ENCODE peak calls at places on chromosome 20, in seven cellular contexts. X is dorsolateral prefrontal cortex; E is CD8-positive, alpha-beta memory T cell; O is stomach; Q is adrenal gland; V is brain microvascular endothelial cell; R is hepatocyte. C is an unnamed sample.

GRCh38 chr20:36604952-36605308 is 649 bp upstream of the RAB5IF start:
- DNase-seq in X (peak), E (no peak), O (peak), Q (peak), V (no peak), R (no peak), C (no peak)

GRCh38 chr20:47051936-47052566 is 157.4 kb downstream of the EYA2 start:
- DNase-seq in X (no peak), E (no peak), O (no peak), Q (no peak), V (no peak), R (no peak), C (no peak)

GRCh38 chr20:46230811-46231282 is 77.5 kb downstream of the CDH22 start:
- DNase-seq in X (no peak), E (no peak), O (no peak), Q (no peak), V (peak), R (peak), C (no peak)

GRCh38 chr20:38272398-38272797 is 11.9 kb upstream of the KIAA1755 start:
- DNase-seq in X (no peak), E (no peak), O (no peak), Q (no peak), V (no peak), R (no peak), C (peak)

GRCh38 chr20:57409672-57410397 is 18.6 kb downstream of the RBM38 start:
- DNase-seq in X (no peak), E (peak), O (no peak), Q (no peak), V (no peak), R (no peak), C (no peak)

GRCh38 chr20:2101057-2101934 is at the start of gene STK35:
- DNase-seq in X (no peak), E (peak), O (no peak), Q (no peak), V (no peak), R (peak), C (peak)

GRCh38 chr20:45934046-45934586 is 367 bp upstream of the PCIF1 start:
- DNase-seq in X (peak), E (no peak), O (peak), Q (no peak), V (no peak), R (peak), C (peak)

GRCh38 chr20:53914861-53915458 is 155.4 kb downstream of the BCAS1 start:
- DNase-seq in X (no peak), E (no peak), O (no peak), Q (no peak), V (no peak), R (no peak), C (peak)

GRCh38 chr20:95215-95614 is 7.7 kb downstream of the DEFB125 start:
- DNase-seq in X (no peak), E (no peak), O (no peak), Q (no peak), V (no peak), R (no peak), C (no peak)

GRCh38 chr20:57476073-57476526 is 48.8 kb downstream of the CTCFL start:
- DNase-seq in X (peak), E (no peak), O (no peak), Q (no peak), V (no peak), R (no peak), C (no peak)

GRCh38 chr20:6492396-6493055 is 275.0 kb upstream of the BMP2 start:
- DNase-seq in X (no peak), E (no peak), O (no peak), Q (no peak), V (peak), R (peak), C (peak)

GRCh38 chr20:38172344-38172743 is 7.3 kb upstream of the TGM2 start:
- DNase-seq in X (no peak), E (no peak), O (no peak), Q (no peak), V (peak), R (no peak), C (peak)

GRCh38 chr20:57514273-57514751 is 10.6 kb downstream of the CTCFL start:
- DNase-seq in X (peak), E (peak), O (peak), Q (peak), V (peak), R (peak), C (peak)

GRCh38 chr20:48210111-48211029 is 425.1 kb upstream of the SULF2 start:
- DNase-seq in X (no peak), E (no peak), O (no peak), Q (no peak), V (no peak), R (no peak), C (no peak)

GRCh38 chr20:9500121-9500911 is 14.1 kb upstream of the LAMP5 start:
- DNase-seq in X (no peak), E (no peak), O (no peak), Q (no peak), V (no peak), R (peak), C (no peak)

GRCh38 chr20:41391587-41392001 is 25.0 kb upstream of the EMILIN3 start:
- DNase-seq in X (no peak), E (no peak), O (no peak), Q (no peak), V (no peak), R (no peak), C (no peak)

GRCh38 chr20:32964575-32964974 is 39.7 kb downstream of the SUN5 start:
- DNase-seq in X (no peak), E (no peak), O (no peak), Q (no peak), V (no peak), R (no peak), C (no peak)

GRCh38 chr20:41738584-41739193 is 120.5 kb upstream of the CHD6 start:
- DNase-seq in X (peak), E (no peak), O (peak), Q (peak), V (peak), R (peak), C (no peak)

GRCh38 chr20:62492711-62493110 is 16.9 kb upstream of the GATA5 start:
- DNase-seq in X (no peak), E (no peak), O (no peak), Q (no peak), V (no peak), R (no peak), C (no peak)

GRCh38 chr20:54680872-54681297 is 205.5 kb downstream of the DOK5 start:
- DNase-seq in X (no peak), E (no peak), O (no peak), Q (peak), V (peak), R (peak), C (peak)

GRCh38 chr20:5000263-5001173 is 792 bp downstream of the SLC23A2 start:
- DNase-seq in X (peak), E (peak), O (peak), Q (peak), V (no peak), R (peak), C (no peak)

GRCh38 chr20:59933849-59934585 is 580 bp upstream of the SYCP2 start:
- DNase-seq in X (peak), E (peak), O (peak), Q (peak), V (peak), R (peak), C (peak)

GRCh38 chr20:8932192-8933150 is 136.4 kb upstream of the PLCB4 start:
- DNase-seq in X (no peak), E (no peak), O (no peak), Q (no peak), V (peak), R (no peak), C (no peak)

GRCh38 chr20:42258568-42258967 is 640.4 kb upstream of the CHD6 start:
- DNase-seq in X (no peak), E (no peak), O (no peak), Q (no peak), V (no peak), R (no peak), C (no peak)

GRCh38 chr20:38805958-38806854 is 709 bp downstream of the PPP1R16B start:
- DNase-seq in X (no peak), E (peak), O (no peak), Q (no peak), V (no peak), R (no peak), C (no peak)

GRCh38 chr20:62732766-62733165 is 24.1 kb downstream of the NTSR1 start:
- DNase-seq in X (peak), E (no peak), O (no peak), Q (no peak), V (no peak), R (no peak), C (no peak)

GRCh38 chr20:35187584-35188190 is 15.8 kb downstream of the PROCR start:
- DNase-seq in X (no peak), E (no peak), O (no peak), Q (no peak), V (no peak), R (no peak), C (peak)

GRCh38 chr20:6654490-6655247 is 112.8 kb upstream of the BMP2 start:
- DNase-seq in X (no peak), E (no peak), O (no peak), Q (no peak), V (no peak), R (peak), C (no peak)

GRCh38 chr20:7031222-7031621 is 263.7 kb downstream of the BMP2 start:
- DNase-seq in X (no peak), E (no peak), O (no peak), Q (no peak), V (no peak), R (no peak), C (no peak)

GRCh38 chr20:36795691-36796090 is 22.1 kb upstream of the DSN1 start:
- DNase-seq in X (no peak), E (no peak), O (no peak), Q (no peak), V (no peak), R (no peak), C (no peak)

GRCh38 chr20:17403496-17403895 is 127.7 kb downstream of the BFSP1 start:
- DNase-seq in X (no peak), E (no peak), O (no peak), Q (no peak), V (no peak), R (peak), C (no peak)

GRCh38 chr20:38143238-38143645 is 21.8 kb downstream of the TGM2 start:
- DNase-seq in X (no peak), E (no peak), O (no peak), Q (no peak), V (no peak), R (peak), C (no peak)

GRCh38 chr20:58524814-58525213 is 9.6 kb upstream of the APCDD1L start:
- DNase-seq in X (no peak), E (no peak), O (no peak), Q (no peak), V (no peak), R (no peak), C (peak)

GRCh38 chr20:36861625-36861874 is 14.4 kb upstream of the TLDC2 start:
- DNase-seq in X (no peak), E (no peak), O (no peak), Q (no peak), V (no peak), R (no peak), C (no peak)

GRCh38 chr20:53077373-53078205 is 105.4 kb downstream of the TSHZ2 start:
- DNase-seq in X (no peak), E (no peak), O (peak), Q (peak), V (no peak), R (peak), C (no peak)

GRCh38 chr20:17654649-17655285 is 27.3 kb downstream of the RRBP1 start:
- DNase-seq in X (no peak), E (no peak), O (no peak), Q (no peak), V (peak), R (peak), C (peak)

GRCh38 chr20:42361402-42361801 is 743.2 kb upstream of the CHD6 start:
- DNase-seq in X (no peak), E (no peak), O (no peak), Q (no peak), V (no peak), R (no peak), C (no peak)

GRCh38 chr20:53891306-53891894 is 179.0 kb downstream of the BCAS1 start:
- DNase-seq in X (no peak), E (no peak), O (no peak), Q (no peak), V (no peak), R (no peak), C (no peak)

GRCh38 chr20:41524980-41525613 is 93.1 kb downstream of the CHD6 start:
- DNase-seq in X (peak), E (no peak), O (peak), Q (peak), V (peak), R (peak), C (no peak)

GRCh38 chr20:17747431-17747846 is 47.7 kb downstream of the BANF2 start:
- DNase-seq in X (no peak), E (no peak), O (peak), Q (peak), V (peak), R (peak), C (peak)

DNA sequence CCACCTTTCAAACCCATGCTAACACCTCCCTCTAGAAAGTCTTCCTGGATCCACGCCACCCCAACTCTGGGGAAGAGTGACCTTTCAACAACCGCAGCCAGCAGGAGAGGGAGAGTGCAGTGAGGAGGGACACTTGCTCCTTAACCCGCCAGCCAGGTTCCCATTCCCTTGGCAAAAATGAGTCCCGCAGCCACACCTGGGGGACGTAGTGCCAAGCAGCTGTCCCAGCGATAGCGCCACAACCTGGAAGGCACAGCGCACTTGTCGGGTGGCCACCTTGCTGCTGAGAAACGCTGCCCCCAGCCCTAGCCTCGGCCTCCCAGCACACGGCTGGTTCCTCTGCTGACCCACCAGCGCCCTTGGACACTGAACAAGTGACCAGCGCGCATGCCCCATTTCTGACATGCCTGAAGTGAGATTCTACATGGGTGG is 119.3 kb downstream of the JPH2 start:
- DNase-seq in X (no peak), E (no peak), O (peak), Q (no peak), V (no peak), R (no peak), C (peak)
- H3K4me3 ChIP-seq in X (no peak), E (no peak), O (no peak), Q (no peak), V (no peak), R (no peak), C (no peak)

DNA sequence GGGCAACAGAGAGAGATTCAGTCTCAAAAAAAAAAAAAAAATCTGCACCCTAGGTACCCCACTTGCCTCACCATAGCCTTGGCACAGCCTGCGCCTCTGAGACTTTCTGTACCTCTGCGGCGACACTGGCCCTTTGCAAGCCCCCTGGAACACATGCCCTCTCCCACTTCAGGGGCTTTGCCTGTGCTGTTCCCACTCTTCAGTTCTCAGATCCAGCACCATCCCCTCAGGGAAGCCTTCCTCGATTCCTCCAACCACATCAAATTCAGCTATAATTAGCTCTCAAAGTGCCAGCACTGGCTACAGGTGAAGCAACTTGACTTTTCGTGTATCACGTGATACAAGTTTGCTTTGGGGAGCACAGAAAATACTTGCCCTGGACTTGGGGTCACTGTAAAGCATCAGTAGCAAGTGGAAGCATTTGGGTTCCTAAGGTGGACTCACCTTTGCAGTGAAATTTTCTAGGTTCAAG is 2.1 kb upstream of the UBE2V1 start:
- DNase-seq in X (no peak), E (no peak), O (no peak), Q (no peak), V (no peak), R (no peak), C (no peak)
- H3K4me3 ChIP-seq in X (peak), E (peak), O (peak), Q (peak), V (peak), R (peak), C (peak)

GRCh38 chr20:52049001-52049731 is 142.4 kb downstream of the ZFP64 start:
- DNase-seq in X (no peak), E (no peak), O (no peak), Q (no peak), V (peak), R (peak), C (no peak)
- H3K4me3 ChIP-seq in X (no peak), E (no peak), O (no peak), Q (no peak), V (no peak), R (no peak), C (no peak)

DNA sequence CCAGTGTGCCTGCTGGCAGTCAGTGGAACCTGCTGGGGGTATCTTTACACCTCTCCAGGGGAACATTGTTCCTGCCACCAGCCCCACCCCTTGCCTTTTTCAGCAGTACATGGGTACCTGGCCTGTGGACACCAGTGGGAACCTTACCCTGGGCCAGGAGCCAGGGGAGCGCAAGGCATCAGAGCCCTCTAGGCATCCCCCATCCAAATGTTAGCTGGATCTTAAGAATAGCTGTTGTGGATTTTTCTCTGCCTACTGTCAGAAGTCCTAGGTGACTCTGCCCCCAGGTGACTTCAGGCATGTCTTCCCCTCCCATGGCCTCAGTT is 38.8 kb upstream of the ID1 start:
- DNase-seq in X (no peak), E (no peak), O (no peak), Q (no peak), V (no peak), R (no peak), C (no peak)
- H3K4me3 ChIP-seq in X (no peak), E (no peak), O (no peak), Q (no peak), V (no peak), R (no peak), C (no peak)

DNA sequence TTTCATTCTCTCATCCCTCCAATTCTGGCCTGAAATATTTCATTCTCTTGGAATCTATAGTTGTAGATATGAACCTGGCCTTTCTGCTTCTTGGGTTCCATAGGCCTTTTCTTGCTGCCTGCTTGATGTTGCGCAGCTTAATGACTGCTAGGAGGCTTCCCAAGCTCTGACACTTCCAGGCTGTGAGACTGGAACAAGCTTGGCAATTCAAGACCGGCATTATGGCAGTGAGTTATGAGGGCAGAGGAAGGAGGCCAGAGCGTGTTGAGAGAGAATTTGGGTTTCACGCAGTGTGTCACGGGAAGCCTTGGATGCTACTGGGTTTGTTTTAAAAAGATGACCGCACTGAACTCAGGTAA is 948 bp upstream of the DNAJC5 start:
- DNase-seq in X (no peak), E (no peak), O (no peak), Q (no peak), V (no peak), R (no peak), C (no peak)
- H3K4me3 ChIP-seq in X (peak), E (no peak), O (peak), Q (peak), V (peak), R (peak), C (no peak)

GRCh38 chr20:20366896-20367680 is 816 bp upstream of the INSM1 start:
- DNase-seq in X (no peak), E (no peak), O (no peak), Q (no peak), V (no peak), R (no peak), C (no peak)

GRCh38 chr20:20367681-20368413 is at the start of gene INSM1:
- DNase-seq in X (peak), E (no peak), O (no peak), Q (no peak), V (no peak), R (no peak), C (no peak)

GRCh38 chr20:20364747-20365558 is 3.0 kb upstream of the INSM1 start:
- DNase-seq in X (no peak), E (no peak), O (no peak), Q (no peak), V (no peak), R (no peak), C (no peak)

GRCh38 chr20:20365593-20365992 is 2.3 kb upstream of the INSM1 start:
- DNase-seq in X (no peak), E (no peak), O (no peak), Q (no peak), V (no peak), R (no peak), C (no peak)

DNA sequence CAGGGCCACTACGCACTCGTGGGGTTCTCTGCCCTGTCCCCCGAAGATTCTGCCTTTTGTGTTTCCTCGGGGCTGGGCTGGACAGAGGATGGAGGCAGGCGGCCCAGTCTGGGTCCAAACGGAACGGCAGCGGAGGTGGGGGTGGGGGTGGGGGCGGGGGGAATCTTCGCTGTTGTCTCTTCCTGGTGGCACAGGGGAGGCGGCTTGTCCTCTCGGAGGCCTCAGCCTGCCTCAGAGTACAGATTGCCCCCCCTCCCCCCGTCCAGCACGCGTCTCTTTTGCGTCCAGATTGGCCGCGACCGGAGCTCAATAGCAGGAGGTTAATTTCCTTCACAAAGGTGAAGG is 1.4 kb upstream of the INSM1 start:
- DNase-seq in X (no peak), E (no peak), O (no peak), Q (no peak), V (no peak), R (no peak), C (no peak)
- H3K4me3 ChIP-seq in X (peak), E (no peak), O (no peak), Q (no peak), V (no peak), R (no peak), C (no peak)

GRCh38 chr20:3766381-3766780 is 1.2 kb downstream of the ADISSP start:
- DNase-seq in X (no peak), E (no peak), O (no peak), Q (no peak), V (no peak), R (no peak), C (no peak)
- H3K4me3 ChIP-seq in X (peak), E (peak), O (peak), Q (peak), V (peak), R (no peak), C (no peak)

C was measured in SJSA1.